ENCODE peak calls at places on chromosomes 6 and 20, in nine cellular contexts. One of them, this sample, is unnamed.

GRCh38 chr6:157753291-157753690 is 69.8 kb upstream of the SNX9 start:
- DNase-seq in NCI-H345: no peak
- DNase-seq in cardiac muscle cell: no peak
- DNase-seq in tibial artery: no peak
- DNase-seq in RWPE1: no peak
- DNase-seq in mammary epithelial cell: peak
- DNase-seq in NCI-H1105: no peak
- DNase-seq in GM10248: no peak
- DNase-seq in GM23248: peak
- DNase-seq in this sample: no peak

GRCh38 chr20:34920055-34920454 is 35.6 kb downstream of the GSS start:
- DNase-seq in NCI-H345: no peak
- DNase-seq in cardiac muscle cell: no peak
- DNase-seq in tibial artery: no peak
- DNase-seq in RWPE1: no peak
- DNase-seq in mammary epithelial cell: no peak
- DNase-seq in NCI-H1105: no peak
- DNase-seq in GM10248: no peak
- DNase-seq in GM23248: no peak
- DNase-seq in this sample: no peak

GRCh38 chr6:45586216-45587171 is 208.8 kb upstream of the SUPT3H start:
- DNase-seq in NCI-H345: no peak
- DNase-seq in cardiac muscle cell: no peak
- DNase-seq in tibial artery: no peak
- DNase-seq in RWPE1: peak
- DNase-seq in mammary epithelial cell: peak
- DNase-seq in NCI-H1105: no peak
- DNase-seq in GM10248: no peak
- DNase-seq in GM23248: no peak
- DNase-seq in this sample: no peak

GRCh38 chr20:5133998-5134397 is 7.2 kb downstream of the CDS2 start:
- DNase-seq in NCI-H345: no peak
- DNase-seq in cardiac muscle cell: no peak
- DNase-seq in tibial artery: no peak
- DNase-seq in RWPE1: no peak
- DNase-seq in mammary epithelial cell: no peak
- DNase-seq in NCI-H1105: no peak
- DNase-seq in GM10248: no peak
- DNase-seq in GM23248: no peak
- DNase-seq in this sample: no peak

GRCh38 chr6:75044846-75045245 is 161.0 kb downstream of the COL12A1 start:
- DNase-seq in NCI-H345: no peak
- DNase-seq in cardiac muscle cell: no peak
- DNase-seq in tibial artery: no peak
- DNase-seq in RWPE1: no peak
- DNase-seq in mammary epithelial cell: no peak
- DNase-seq in NCI-H1105: no peak
- DNase-seq in GM10248: no peak
- DNase-seq in GM23248: no peak
- DNase-seq in this sample: no peak

GRCh38 chr20:21394120-21394519 is 3.2 kb downstream of the NKX2-4 start:
- DNase-seq in NCI-H345: no peak
- DNase-seq in cardiac muscle cell: no peak
- DNase-seq in tibial artery: no peak
- DNase-seq in RWPE1: no peak
- DNase-seq in mammary epithelial cell: no peak
- DNase-seq in NCI-H1105: no peak
- DNase-seq in GM10248: no peak
- DNase-seq in GM23248: no peak
- DNase-seq in this sample: no peak

GRCh38 chr20:38228436-38228835 is 32.1 kb downstream of the KIAA1755 start:
- DNase-seq in NCI-H345: no peak
- DNase-seq in cardiac muscle cell: no peak
- DNase-seq in tibial artery: peak
- DNase-seq in RWPE1: peak
- DNase-seq in mammary epithelial cell: no peak
- DNase-seq in NCI-H1105: no peak
- DNase-seq in GM10248: no peak
- DNase-seq in GM23248: no peak
- DNase-seq in this sample: no peak

GRCh38 chr6:149913085-149913484 is 9.8 kb downstream of the RAET1G start:
- DNase-seq in NCI-H345: no peak
- DNase-seq in cardiac muscle cell: no peak
- DNase-seq in tibial artery: no peak
- DNase-seq in RWPE1: no peak
- DNase-seq in mammary epithelial cell: no peak
- DNase-seq in NCI-H1105: no peak
- DNase-seq in GM10248: no peak
- DNase-seq in GM23248: peak
- DNase-seq in this sample: no peak

GRCh38 chr6:161101517-161101916 is 109.9 kb downstream of the MAP3K4 start:
- DNase-seq in NCI-H345: peak
- DNase-seq in cardiac muscle cell: no peak
- DNase-seq in tibial artery: no peak
- DNase-seq in RWPE1: no peak
- DNase-seq in mammary epithelial cell: no peak
- DNase-seq in NCI-H1105: no peak
- DNase-seq in GM10248: no peak
- DNase-seq in GM23248: no peak
- DNase-seq in this sample: no peak

GRCh38 chr6:169803291-169803811 is 51.9 kb downstream of the ERMARD start:
- DNase-seq in NCI-H345: no peak
- DNase-seq in cardiac muscle cell: peak
- DNase-seq in tibial artery: no peak
- DNase-seq in RWPE1: no peak
- DNase-seq in mammary epithelial cell: no peak
- DNase-seq in NCI-H1105: no peak
- DNase-seq in GM10248: no peak
- DNase-seq in GM23248: no peak
- DNase-seq in this sample: no peak

GRCh38 chr20:37627060-37627766 is 66.6 kb upstream of the CTNNBL1 start:
- DNase-seq in NCI-H345: no peak
- DNase-seq in cardiac muscle cell: peak
- DNase-seq in tibial artery: no peak
- DNase-seq in RWPE1: peak
- DNase-seq in mammary epithelial cell: peak
- DNase-seq in NCI-H1105: no peak
- DNase-seq in GM10248: peak
- DNase-seq in GM23248: peak
- DNase-seq in this sample: peak

GRCh38 chr6:166542580-166542912 is 43.9 kb downstream of the RAMACL start:
- DNase-seq in NCI-H345: no peak
- DNase-seq in cardiac muscle cell: no peak
- DNase-seq in tibial artery: no peak
- DNase-seq in RWPE1: no peak
- DNase-seq in mammary epithelial cell: no peak
- DNase-seq in NCI-H1105: no peak
- DNase-seq in GM10248: no peak
- DNase-seq in GM23248: no peak
- DNase-seq in this sample: peak

GRCh38 chr20:53865905-53866786 is 204.2 kb downstream of the BCAS1 start:
- DNase-seq in NCI-H345: no peak
- DNase-seq in cardiac muscle cell: peak
- DNase-seq in tibial artery: no peak
- DNase-seq in RWPE1: peak
- DNase-seq in mammary epithelial cell: peak
- DNase-seq in NCI-H1105: no peak
- DNase-seq in GM10248: no peak
- DNase-seq in GM23248: peak
- DNase-seq in this sample: peak

GRCh38 chr6:160347259-160348208 is 644 bp upstream of the SLC22A3 start:
- DNase-seq in NCI-H345: no peak
- DNase-seq in cardiac muscle cell: no peak
- DNase-seq in tibial artery: no peak
- DNase-seq in RWPE1: no peak
- DNase-seq in mammary epithelial cell: no peak
- DNase-seq in NCI-H1105: no peak
- DNase-seq in GM10248: no peak
- DNase-seq in GM23248: no peak
- DNase-seq in this sample: no peak

GRCh38 chr6:166998256-166999144 is 697 bp upstream of the CEP43 start:
- DNase-seq in NCI-H345: no peak
- DNase-seq in cardiac muscle cell: no peak
- DNase-seq in tibial artery: peak
- DNase-seq in RWPE1: peak
- DNase-seq in mammary epithelial cell: peak
- DNase-seq in NCI-H1105: no peak
- DNase-seq in GM10248: peak
- DNase-seq in GM23248: peak
- DNase-seq in this sample: no peak

GRCh38 chr20:46894971-46895905 is 595 bp downstream of the EYA2 start:
- DNase-seq in NCI-H345: peak
- DNase-seq in cardiac muscle cell: peak
- DNase-seq in tibial artery: peak
- DNase-seq in RWPE1: no peak
- DNase-seq in mammary epithelial cell: peak
- DNase-seq in NCI-H1105: peak
- DNase-seq in GM10248: no peak
- DNase-seq in GM23248: peak
- DNase-seq in this sample: no peak

GRCh38 chr6:3390698-3391097 is 66.2 kb downstream of the SLC22A23 start:
- DNase-seq in NCI-H345: no peak
- DNase-seq in cardiac muscle cell: peak
- DNase-seq in tibial artery: peak
- DNase-seq in RWPE1: peak
- DNase-seq in mammary epithelial cell: peak
- DNase-seq in NCI-H1105: no peak
- DNase-seq in GM10248: no peak
- DNase-seq in GM23248: peak
- DNase-seq in this sample: peak

GRCh38 chr6:51489133-51489532 is 598.3 kb downstream of the PKHD1 start:
- DNase-seq in NCI-H345: peak
- DNase-seq in cardiac muscle cell: no peak
- DNase-seq in tibial artery: no peak
- DNase-seq in RWPE1: no peak
- DNase-seq in mammary epithelial cell: no peak
- DNase-seq in NCI-H1105: peak
- DNase-seq in GM10248: no peak
- DNase-seq in GM23248: no peak
- DNase-seq in this sample: no peak

GRCh38 chr6:130494745-130495144 is 128.9 kb downstream of the TMEM200A start:
- DNase-seq in NCI-H345: no peak
- DNase-seq in cardiac muscle cell: no peak
- DNase-seq in tibial artery: no peak
- DNase-seq in RWPE1: no peak
- DNase-seq in mammary epithelial cell: no peak
- DNase-seq in NCI-H1105: no peak
- DNase-seq in GM10248: no peak
- DNase-seq in GM23248: peak
- DNase-seq in this sample: no peak

GRCh38 chr6:15682965-15683822 is 20.4 kb upstream of the DTNBP1 start:
- DNase-seq in NCI-H345: no peak
- DNase-seq in cardiac muscle cell: no peak
- DNase-seq in tibial artery: no peak
- DNase-seq in RWPE1: no peak
- DNase-seq in mammary epithelial cell: no peak
- DNase-seq in NCI-H1105: no peak
- DNase-seq in GM10248: peak
- DNase-seq in GM23248: no peak
- DNase-seq in this sample: no peak

GRCh38 chr20:32227744-32228688 is 20.3 kb downstream of the POFUT1 start:
- DNase-seq in NCI-H345: no peak
- DNase-seq in cardiac muscle cell: peak
- DNase-seq in tibial artery: no peak
- DNase-seq in RWPE1: no peak
- DNase-seq in mammary epithelial cell: no peak
- DNase-seq in NCI-H1105: no peak
- DNase-seq in GM10248: no peak
- DNase-seq in GM23248: no peak
- DNase-seq in this sample: no peak

GRCh38 chr6:136685540-136686108 is 106.7 kb downstream of the MAP3K5 start:
- DNase-seq in NCI-H345: no peak
- DNase-seq in cardiac muscle cell: no peak
- DNase-seq in tibial artery: no peak
- DNase-seq in RWPE1: peak
- DNase-seq in mammary epithelial cell: peak
- DNase-seq in NCI-H1105: no peak
- DNase-seq in GM10248: no peak
- DNase-seq in GM23248: no peak
- DNase-seq in this sample: peak

GRCh38 chr20:59583428-59584277 is 20.7 kb upstream of the PHACTR3 start:
- DNase-seq in NCI-H345: no peak
- DNase-seq in cardiac muscle cell: peak
- DNase-seq in tibial artery: no peak
- DNase-seq in RWPE1: no peak
- DNase-seq in mammary epithelial cell: no peak
- DNase-seq in NCI-H1105: no peak
- DNase-seq in GM10248: no peak
- DNase-seq in GM23248: peak
- DNase-seq in this sample: no peak

GRCh38 chr6:143583542-143584330 is 72.2 kb upstream of the FUCA2 start:
- DNase-seq in NCI-H345: no peak
- DNase-seq in cardiac muscle cell: peak
- DNase-seq in tibial artery: no peak
- DNase-seq in RWPE1: no peak
- DNase-seq in mammary epithelial cell: no peak
- DNase-seq in NCI-H1105: no peak
- DNase-seq in GM10248: no peak
- DNase-seq in GM23248: peak
- DNase-seq in this sample: no peak

GRCh38 chr6:115220760-115221159 is 839.9 kb downstream of the FRK start:
- DNase-seq in NCI-H345: no peak
- DNase-seq in cardiac muscle cell: no peak
- DNase-seq in tibial artery: no peak
- DNase-seq in RWPE1: no peak
- DNase-seq in mammary epithelial cell: no peak
- DNase-seq in NCI-H1105: no peak
- DNase-seq in GM10248: no peak
- DNase-seq in GM23248: no peak
- DNase-seq in this sample: no peak

GRCh38 chr20:51750037-51750769 is 18.0 kb downstream of the ATP9A start:
- DNase-seq in NCI-H345: peak
- DNase-seq in cardiac muscle cell: peak
- DNase-seq in tibial artery: peak
- DNase-seq in RWPE1: peak
- DNase-seq in mammary epithelial cell: peak
- DNase-seq in NCI-H1105: no peak
- DNase-seq in GM10248: no peak
- DNase-seq in GM23248: peak
- DNase-seq in this sample: peak

GRCh38 chr6:163296835-163297519 is 117.5 kb upstream of the QKI start:
- DNase-seq in NCI-H345: no peak
- DNase-seq in cardiac muscle cell: no peak
- DNase-seq in tibial artery: no peak
- DNase-seq in RWPE1: no peak
- DNase-seq in mammary epithelial cell: no peak
- DNase-seq in NCI-H1105: no peak
- DNase-seq in GM10248: no peak
- DNase-seq in GM23248: no peak
- DNase-seq in this sample: no peak

This sample was measured in H54.